ENCODE peak calls at places on chromosomes 16 and 17, in eight cellular contexts. C is colonic mucosa; L is activated T-cell treated with anti-CD3 and anti-CD28 coated beads for 48 hours; M is heart right ventricle; J is right lobe of liver; I is CD8-positive, alpha-beta memory T cell; B is stimulated activated CD8-positive, alpha-beta memory T cell treated with anti-CD3 and anti-CD28 coated beads, Interleukin-7, amount 100 ng/mL, for 1 hour; K is G401. D is an unnamed sample.

GRCh38 chr16:24135624-24136296 is 120.4 kb upstream of the CACNG3 start:
- DNase-seq in C (no peak), L (no peak), M (no peak), J (no peak), I (no peak), B (no peak), K (peak), D (no peak)

GRCh38 chr17:32627233-32628008 is 140.6 kb downstream of the CDK5R1 start:
- DNase-seq in C (no peak), L (no peak), M (no peak), J (no peak), I (no peak), B (no peak), K (peak), D (no peak)

GRCh38 chr16:88479795-88480760 is 27.0 kb downstream of the ZFPM1 start:
- DNase-seq in C (no peak), L (no peak), M (no peak), J (no peak), I (peak), B (no peak), K (no peak), D (no peak)

GRCh38 chr16:54424043-54424451 is 137.5 kb upstream of the IRX3 start:
- DNase-seq in C (no peak), L (no peak), M (no peak), J (no peak), I (no peak), B (no peak), K (no peak), D (no peak)

GRCh38 chr17:28370035-28370743 is at the start of gene VTN:
- DNase-seq in C (no peak), L (no peak), M (peak), J (peak), I (no peak), B (no peak), K (peak), D (no peak)

GRCh38 chr17:82463881-82464566 is 5.5 kb downstream of the NARF start:
- DNase-seq in C (no peak), L (no peak), M (no peak), J (no peak), I (no peak), B (no peak), K (no peak), D (no peak)

GRCh38 chr17:4593021-4593797 is 8.9 kb downstream of the SMTNL2 start:
- DNase-seq in C (no peak), L (no peak), M (no peak), J (no peak), I (no peak), B (no peak), K (no peak), D (no peak)

GRCh38 chr16:79307214-79307613 is 293.3 kb downstream of the MAF start:
- DNase-seq in C (peak), L (no peak), M (peak), J (peak), I (no peak), B (no peak), K (no peak), D (no peak)

GRCh38 chr17:74957935-74958549 is 14.5 kb downstream of the HID1 start:
- DNase-seq in C (peak), L (peak), M (peak), J (peak), I (peak), B (peak), K (peak), D (no peak)

GRCh38 chr17:19249681-19250080 is 12.5 kb downstream of the EPN2 start:
- DNase-seq in C (no peak), L (no peak), M (peak), J (no peak), I (no peak), B (no peak), K (no peak), D (no peak)

D was measured in kidney epithelial cell.